ENCODE peak calls at places on chromosomes 2 and 18, in five cellular contexts. One of them, this sample, is unnamed.

GRCh38 chr2:62016957-62017356 is 111.5 kb downstream of the COMMD1 start:
- DNase-seq in IMR-90: no peak
- DNase-seq in A549: no peak
- DNase-seq in SK-N-SH: no peak
- DNase-seq in K562: no peak
- DNase-seq in this sample: no peak

GRCh38 chr2:31294230-31294629 is 60.3 kb downstream of the EHD3 start:
- DNase-seq in IMR-90: no peak
- DNase-seq in A549: no peak
- DNase-seq in SK-N-SH: no peak
- DNase-seq in K562: no peak
- DNase-seq in this sample: no peak

GRCh38 chr2:149218500-149218899 is 111.9 kb upstream of the LYPD6 start:
- DNase-seq in IMR-90: no peak
- DNase-seq in A549: no peak
- DNase-seq in SK-N-SH: no peak
- DNase-seq in K562: no peak
- DNase-seq in this sample: no peak

GRCh38 chr2:9779572-9780264 is 63.6 kb upstream of the TAF1B start:
- DNase-seq in IMR-90: no peak
- DNase-seq in A549: no peak
- DNase-seq in SK-N-SH: no peak
- DNase-seq in K562: no peak
- DNase-seq in this sample: no peak

GRCh38 chr2:37230581-37230980 is 815 bp downstream of the CEBPZ start:
- DNase-seq in IMR-90: no peak
- DNase-seq in A549: peak
- DNase-seq in SK-N-SH: peak
- DNase-seq in K562: peak
- DNase-seq in this sample: no peak

GRCh38 chr2:9873337-9873736 is 30.1 kb downstream of the TAF1B start:
- DNase-seq in IMR-90: no peak
- DNase-seq in A549: no peak
- DNase-seq in SK-N-SH: no peak
- DNase-seq in K562: no peak
- DNase-seq in this sample: no peak

GRCh38 chr2:3778841-3779505 is 75.6 kb downstream of the DCDC2C start:
- DNase-seq in IMR-90: no peak
- DNase-seq in A549: no peak
- DNase-seq in SK-N-SH: no peak
- DNase-seq in K562: no peak
- DNase-seq in this sample: no peak

GRCh38 chr2:26640331-26640745 is 828 bp downstream of the CIB4 start:
- DNase-seq in IMR-90: peak
- DNase-seq in A549: no peak
- DNase-seq in SK-N-SH: peak
- DNase-seq in K562: peak
- DNase-seq in this sample: no peak

GRCh38 chr18:32930695-32931301 is 158.0 kb upstream of the KLHL14 start:
- DNase-seq in IMR-90: peak
- DNase-seq in A549: peak
- DNase-seq in SK-N-SH: peak
- DNase-seq in K562: peak
- DNase-seq in this sample: no peak

GRCh38 chr2:237319086-237319820 is 94.7 kb downstream of the COL6A3 start:
- DNase-seq in IMR-90: no peak
- DNase-seq in A549: no peak
- DNase-seq in SK-N-SH: no peak
- DNase-seq in K562: no peak
- DNase-seq in this sample: no peak

GRCh38 chr2:109258905-109259540 is 130.0 kb downstream of the SH3RF3 start:
- DNase-seq in IMR-90: no peak
- DNase-seq in A549: no peak
- DNase-seq in SK-N-SH: no peak
- DNase-seq in K562: no peak
- DNase-seq in this sample: no peak

GRCh38 chr2:143473206-143473605 is 344.0 kb downstream of the ARHGAP15 start:
- DNase-seq in IMR-90: peak
- DNase-seq in A549: no peak
- DNase-seq in SK-N-SH: no peak
- DNase-seq in K562: no peak
- DNase-seq in this sample: no peak

GRCh38 chr2:23626701-23627181 is 241.8 kb downstream of the KLHL29 start:
- DNase-seq in IMR-90: no peak
- DNase-seq in A549: no peak
- DNase-seq in SK-N-SH: no peak
- DNase-seq in K562: no peak
- DNase-seq in this sample: no peak

GRCh38 chr2:195706161-195706900 is 49.3 kb downstream of the SLC39A10 start:
- DNase-seq in IMR-90: peak
- DNase-seq in A549: no peak
- DNase-seq in SK-N-SH: no peak
- DNase-seq in K562: no peak
- DNase-seq in this sample: no peak

GRCh38 chr2:43223412-43224040 is 2.9 kb downstream of the ZFP36L2 start:
- DNase-seq in IMR-90: peak
- DNase-seq in A549: no peak
- DNase-seq in SK-N-SH: no peak
- DNase-seq in K562: no peak
- DNase-seq in this sample: no peak

GRCh38 chr2:69652206-69652605 is 8.7 kb upstream of the AAK1 start:
- DNase-seq in IMR-90: peak
- DNase-seq in A549: peak
- DNase-seq in SK-N-SH: no peak
- DNase-seq in K562: no peak
- DNase-seq in this sample: no peak

GRCh38 chr18:34936772-34937171 is 104.4 kb upstream of the MAPRE2 start:
- DNase-seq in IMR-90: no peak
- DNase-seq in A549: no peak
- DNase-seq in SK-N-SH: no peak
- DNase-seq in K562: no peak
- DNase-seq in this sample: no peak

GRCh38 chr2:101388232-101388631 is 929 bp upstream of the CREG2 start:
- DNase-seq in IMR-90: peak
- DNase-seq in A549: no peak
- DNase-seq in SK-N-SH: no peak
- DNase-seq in K562: no peak
- DNase-seq in this sample: no peak

GRCh38 chr2:60707750-60708371 is 48.2 kb upstream of the PAPOLG start:
- DNase-seq in IMR-90: peak
- DNase-seq in A549: peak
- DNase-seq in SK-N-SH: peak
- DNase-seq in K562: peak
- DNase-seq in this sample: peak

GRCh38 chr2:2020897-2021296 is 276.6 kb upstream of the PXDN start:
- DNase-seq in IMR-90: no peak
- DNase-seq in A549: no peak
- DNase-seq in SK-N-SH: no peak
- DNase-seq in K562: no peak
- DNase-seq in this sample: no peak

GRCh38 chr2:133640103-133640502 is 71.8 kb upstream of the NCKAP5 start:
- DNase-seq in IMR-90: no peak
- DNase-seq in A549: no peak
- DNase-seq in SK-N-SH: no peak
- DNase-seq in K562: no peak
- DNase-seq in this sample: no peak

GRCh38 chr2:67340118-67341011 is 56.8 kb upstream of the ETAA1 start:
- DNase-seq in IMR-90: no peak
- DNase-seq in A549: no peak
- DNase-seq in SK-N-SH: no peak
- DNase-seq in K562: no peak
- DNase-seq in this sample: no peak

GRCh38 chr2:46331099-46331766 is 34.0 kb downstream of the EPAS1 start:
- DNase-seq in IMR-90: no peak
- DNase-seq in A549: no peak
- DNase-seq in SK-N-SH: peak
- DNase-seq in K562: no peak
- DNase-seq in this sample: no peak

GRCh38 chr18:5601188-5601624 is 57.4 kb upstream of the EPB41L3 start:
- DNase-seq in IMR-90: no peak
- DNase-seq in A549: no peak
- DNase-seq in SK-N-SH: no peak
- DNase-seq in K562: no peak
- DNase-seq in this sample: no peak

GRCh38 chr18:42442661-42443060 is 487.6 kb downstream of the PIK3C3 start:
- DNase-seq in IMR-90: no peak
- DNase-seq in A549: no peak
- DNase-seq in SK-N-SH: no peak
- DNase-seq in K562: no peak
- DNase-seq in this sample: no peak

GRCh38 chr2:112646102-112646719 is 472 bp downstream of the SLC20A1 start:
- DNase-seq in IMR-90: no peak
- DNase-seq in A549: no peak
- DNase-seq in SK-N-SH: peak
- DNase-seq in K562: no peak
- DNase-seq in this sample: no peak

GRCh38 chr2:85255813-85256581 is 71.8 kb downstream of the TGOLN2 start:
- DNase-seq in IMR-90: peak
- DNase-seq in A549: no peak
- DNase-seq in SK-N-SH: peak
- DNase-seq in K562: no peak
- DNase-seq in this sample: no peak

GRCh38 chr2:219998099-219998498 is 370.7 kb downstream of the SLC4A3 start:
- DNase-seq in IMR-90: no peak
- DNase-seq in A549: no peak
- DNase-seq in SK-N-SH: no peak
- DNase-seq in K562: no peak
- DNase-seq in this sample: no peak

DNA sequence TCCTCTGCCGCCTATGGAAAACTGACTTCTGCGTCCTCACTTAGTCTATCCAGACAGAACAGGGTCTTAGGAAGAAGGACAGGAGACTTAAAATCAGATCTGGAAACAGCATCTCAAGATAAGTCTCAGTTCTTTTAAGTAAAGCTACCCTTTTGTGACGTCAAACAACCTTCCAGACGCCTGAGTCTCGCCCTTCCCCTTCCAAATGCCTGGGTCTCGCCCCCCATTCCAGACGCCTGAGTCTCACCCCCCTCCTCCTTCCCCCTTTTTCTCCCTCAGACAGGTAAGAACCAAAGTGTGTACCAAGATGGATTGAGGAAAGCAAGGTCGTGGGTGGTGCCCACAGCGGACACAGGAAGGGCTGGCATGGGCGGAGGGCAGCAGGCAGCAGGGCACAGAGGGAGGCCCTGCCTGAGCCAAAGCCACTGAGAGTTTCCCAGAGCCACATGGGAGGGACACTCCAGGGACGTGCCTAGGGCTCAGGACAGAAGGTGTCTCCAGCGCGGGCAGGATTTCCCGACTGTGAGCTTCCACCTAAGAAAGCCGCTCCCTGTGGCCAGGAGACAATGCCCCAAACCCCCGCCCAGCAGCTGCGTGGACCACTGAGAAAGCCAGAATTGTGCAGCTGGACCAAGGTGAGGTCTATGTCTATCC is 51.3 kb downstream of the ANKMY1 start:
- DNase-seq in IMR-90: no peak
- DNase-seq in A549: no peak
- DNase-seq in SK-N-SH: peak
- DNase-seq in K562: no peak
- DNase-seq in this sample: no peak
- TF ChIP-seq RCOR1 in IMR-90: no peak
- TF ChIP-seq RCOR1 in A549: no peak
- TF ChIP-seq RCOR1 in SK-N-SH: no peak
- TF ChIP-seq RCOR1 in K562: no peak
- TF ChIP-seq RCOR1 in this sample: no peak

GRCh38 chr18:21167641-21168372 is 56.2 kb upstream of the ROCK1 start:
- DNase-seq in IMR-90: no peak
- DNase-seq in A549: no peak
- DNase-seq in SK-N-SH: no peak
- DNase-seq in K562: no peak
- DNase-seq in this sample: no peak
- TF ChIP-seq RCOR1 in IMR-90: no peak
- TF ChIP-seq RCOR1 in A549: no peak
- TF ChIP-seq RCOR1 in SK-N-SH: no peak
- TF ChIP-seq RCOR1 in K562: no peak
- TF ChIP-seq RCOR1 in this sample: no peak

GRCh38 chr2:111119847-111120252 is 864 bp upstream of the BCL2L11 start:
- DNase-seq in IMR-90: no peak
- DNase-seq in A549: no peak
- DNase-seq in SK-N-SH: peak
- DNase-seq in K562: no peak
- DNase-seq in this sample: no peak

GRCh38 chr2:111120253-111121027 is at the start of gene BCL2L11:
- DNase-seq in IMR-90: peak
- DNase-seq in A549: peak
- DNase-seq in SK-N-SH: peak
- DNase-seq in K562: peak
- DNase-seq in this sample: no peak

GRCh38 chr2:111117666-111118454 is 2.9 kb upstream of the BCL2L11 start:
- DNase-seq in IMR-90: peak
- DNase-seq in A549: peak
- DNase-seq in SK-N-SH: no peak
- DNase-seq in K562: no peak
- DNase-seq in this sample: no peak

GRCh38 chr2:111118455-111119003 is 2.2 kb upstream of the BCL2L11 start:
- DNase-seq in IMR-90: no peak
- DNase-seq in A549: no peak
- DNase-seq in SK-N-SH: no peak
- DNase-seq in K562: no peak
- DNase-seq in this sample: no peak

GRCh38 chr2:111119004-111119846 is 1.5 kb upstream of the BCL2L11 start:
- DNase-seq in IMR-90: no peak
- DNase-seq in A549: no peak
- DNase-seq in SK-N-SH: no peak
- DNase-seq in K562: no peak
- DNase-seq in this sample: no peak
- TF ChIP-seq RCOR1 in IMR-90: no peak
- TF ChIP-seq RCOR1 in A549: no peak
- TF ChIP-seq RCOR1 in SK-N-SH: no peak
- TF ChIP-seq RCOR1 in K562: no peak
- TF ChIP-seq RCOR1 in this sample: no peak

GRCh38 chr2:156151351-156151750 is 181.2 kb downstream of the NR4A2 start:
- DNase-seq in IMR-90: no peak
- DNase-seq in A549: no peak
- DNase-seq in SK-N-SH: no peak
- DNase-seq in K562: no peak
- DNase-seq in this sample: no peak

GRCh38 chr2:156147594-156148330 is 184.8 kb downstream of the NR4A2 start:
- DNase-seq in IMR-90: no peak
- DNase-seq in A549: no peak
- DNase-seq in SK-N-SH: no peak
- DNase-seq in K562: no peak
- DNase-seq in this sample: no peak

GRCh38 chr2:156145469-156145868 is 187.1 kb downstream of the NR4A2 start:
- DNase-seq in IMR-90: no peak
- DNase-seq in A549: no peak
- DNase-seq in SK-N-SH: no peak
- DNase-seq in K562: no peak
- DNase-seq in this sample: no peak
- TF ChIP-seq RCOR1 in IMR-90: no peak
- TF ChIP-seq RCOR1 in A549: no peak
- TF ChIP-seq RCOR1 in SK-N-SH: no peak
- TF ChIP-seq RCOR1 in K562: no peak
- TF ChIP-seq RCOR1 in this sample: no peak